ENCODE peak calls at places on chromosome 1, in four cellular contexts. F is lower lobe of right lung, E is cerebellar cortex, G is kidney. O is an unnamed sample.
A peak's percentile ranks its signal among the peaks of the same experiment; 100 is the strongest.

GRCh38 chr1:1540015-1540816 is at the start of gene TMEM240:
- DNase-seq in F (peak; percentile 76), E (peak; percentile 69), G (peak; percentile 93), O (no peak)

GRCh38 chr1:212256404-212256803 is 28.8 kb upstream of the PPP2R5A start:
- DNase-seq in F (peak; percentile 56), E (no peak), G (no peak), O (peak; percentile 79)

GRCh38 chr1:43537423-43538142 is 6.9 kb downstream of the PTPRF start:
- DNase-seq in F (peak; percentile 56), E (no peak), G (peak; percentile 57), O (peak; percentile 24)

GRCh38 chr1:226309398-226310122 is 596 bp upstream of the LIN9 start:
- DNase-seq in F (peak; percentile 46), E (peak; percentile 44), G (peak; percentile 81), O (no peak)

GRCh38 chr1:31580513-31580870 is 4.2 kb downstream of the TINAGL1 start:
- DNase-seq in F (no peak), E (peak; percentile 31), G (no peak), O (no peak)

GRCh38 chr1:190067592-190067991 is 410.1 kb downstream of the BRINP3 start:
- DNase-seq in F (no peak), E (no peak), G (no peak), O (no peak)

GRCh38 chr1:16718908-16719533 is 21.3 kb upstream of the RNU1-4 start:
- DNase-seq in F (no peak), E (no peak), G (peak; percentile 82), O (peak; percentile 72)

GRCh38 chr1:205396972-205397616 is 24.8 kb downstream of the LEMD1 start:
- DNase-seq in F (no peak), E (peak; percentile 91), G (no peak), O (no peak)

GRCh38 chr1:2563205-2563604 is 7.0 kb downstream of the TNFRSF14 start:
- DNase-seq in F (no peak), E (no peak), G (peak; percentile 74), O (no peak)

GRCh38 chr1:45913925-45914501 is 110.6 kb downstream of the MAST2 start:
- DNase-seq in F (no peak), E (no peak), G (no peak), O (no peak)

GRCh38 chr1:18539171-18539570 is 58.4 kb downstream of the KLHDC7A start:
- DNase-seq in F (peak; percentile 88), E (no peak), G (peak; percentile 87), O (no peak)

GRCh38 chr1:165152727-165153126 is 203.8 kb downstream of the LMX1A start:
- DNase-seq in F (no peak), E (no peak), G (no peak), O (no peak)

O was measured in spleen.